ENCODE peak calls at places on chromosome 1, in eight cellular contexts. D, T, G, L, W, K, O and N are unnamed samples.

GRCh38 chr1:79760521-79760920 is 754.0 kb upstream of the ADGRL4 start:
- DNase-seq in D (no peak), T (no peak), G (peak), L (no peak), W (no peak), K (no peak), O (no peak), N (no peak)

GRCh38 chr1:236416165-236416564 is 22.1 kb downstream of the EDARADD start:
- DNase-seq in D (no peak), T (no peak), G (no peak), L (no peak), W (no peak), K (peak), O (no peak), N (peak)

GRCh38 chr1:84758968-84759491 is 68.8 kb upstream of the SSX2IP start:
- DNase-seq in D (peak), T (no peak), G (peak), L (no peak), W (peak), K (no peak), O (no peak), N (no peak)

GRCh38 chr1:59367269-59368006 is 70.5 kb downstream of the FGGY start:
- DNase-seq in D (no peak), T (no peak), G (peak), L (no peak), W (peak), K (no peak), O (no peak), N (no peak)

GRCh38 chr1:234654002-234654733 is 44.2 kb upstream of the IRF2BP2 start:
- DNase-seq in D (no peak), T (no peak), G (no peak), L (no peak), W (no peak), K (no peak), O (no peak), N (no peak)

GRCh38 chr1:175708787-175709186 is 34.6 kb downstream of the TNR start:
- DNase-seq in D (no peak), T (no peak), G (peak), L (no peak), W (no peak), K (no peak), O (no peak), N (no peak)

GRCh38 chr1:218701131-218701530 is 356.0 kb downstream of the TGFB2 start:
- DNase-seq in D (no peak), T (no peak), G (no peak), L (no peak), W (no peak), K (no peak), O (no peak), N (no peak)

GRCh38 chr1:20093940-20094391 is 24.0 kb downstream of the PLA2G5 start:
- DNase-seq in D (no peak), T (no peak), G (peak), L (no peak), W (no peak), K (no peak), O (no peak), N (no peak)

GRCh38 chr1:233359905-233360304 is 32.4 kb downstream of the MAP3K21 start:
- DNase-seq in D (no peak), T (no peak), G (no peak), L (no peak), W (no peak), K (no peak), O (no peak), N (no peak)

GRCh38 chr1:5595531-5596170 is 396.6 kb downstream of the NPHP4 start:
- DNase-seq in D (peak), T (no peak), G (no peak), L (no peak), W (no peak), K (no peak), O (no peak), N (no peak)

GRCh38 chr1:2533356-2533755 is 3.3 kb upstream of the HES5 start:
- DNase-seq in D (no peak), T (no peak), G (no peak), L (no peak), W (peak), K (no peak), O (no peak), N (no peak)

GRCh38 chr1:64686828-64687724 is 57.8 kb upstream of the RAVER2 start:
- DNase-seq in D (peak), T (no peak), G (peak), L (no peak), W (peak), K (no peak), O (peak), N (no peak)

GRCh38 chr1:237124856-237125462 is 83.0 kb downstream of the RYR2 start:
- DNase-seq in D (no peak), T (no peak), G (peak), L (no peak), W (no peak), K (no peak), O (no peak), N (no peak)

GRCh38 chr1:215599418-215599817 is 32.3 kb downstream of the KCTD3 start:
- DNase-seq in D (peak), T (no peak), G (peak), L (no peak), W (peak), K (no peak), O (no peak), N (no peak)

GRCh38 chr1:27342391-27342777 is 562 bp downstream of the SYTL1 start:
- DNase-seq in D (no peak), T (no peak), G (no peak), L (no peak), W (no peak), K (peak), O (no peak), N (no peak)

GRCh38 chr1:32404956-32405355 is 10.7 kb upstream of the BSDC1 start:
- DNase-seq in D (no peak), T (no peak), G (no peak), L (no peak), W (no peak), K (no peak), O (no peak), N (no peak)

GRCh38 chr1:20634594-20635084 is 1.4 kb downstream of the PINK1 start:
- DNase-seq in D (peak), T (peak), G (peak), L (no peak), W (peak), K (peak), O (no peak), N (peak)

GRCh38 chr1:119380304-119380703 is 11.7 kb downstream of the HAO2 start:
- DNase-seq in D (no peak), T (no peak), G (no peak), L (no peak), W (no peak), K (no peak), O (no peak), N (no peak)

GRCh38 chr1:58190614-58191013 is 355.9 kb downstream of the OMA1 start:
- DNase-seq in D (no peak), T (no peak), G (no peak), L (no peak), W (no peak), K (no peak), O (peak), N (no peak)

GRCh38 chr1:10101929-10102328 is 69.2 kb downstream of the UBE4B start:
- DNase-seq in D (no peak), T (no peak), G (no peak), L (no peak), W (no peak), K (no peak), O (no peak), N (no peak)